ENCODE peak calls at places on chromosomes 13 and 19, in ten cellular contexts. Z is IMR-90, O is mammary epithelial cell, K is uterus, D is GM23338, F is BE2C, R is Caco-2, U is GM23248, J is SJCRH30, G is fibroblast of lung. E is an unnamed sample.

GRCh38 chr19:2636142-2636896 is 66.2 kb downstream of the GNG7 start:
- DNase-seq in J (no peak), D (no peak), K (no peak), U (no peak), O (no peak), G (no peak), R (no peak), Z (no peak), F (no peak), E (no peak)

GRCh38 chr19:15911599-15912237 is 13.8 kb upstream of the CYP4F2 start:
- DNase-seq in Z (no peak), O (no peak), D (no peak), F (no peak), R (no peak), K (no peak), G (no peak), U (no peak), J (no peak), E (no peak)

GRCh38 chr13:79307866-79308298 is 98.2 kb downstream of the RBM26 start:
- DNase-seq in D (peak; percentile 18), F (no peak), O (peak; percentile 51), K (no peak), G (peak; percentile 52), Z (peak; percentile 61), U (peak; percentile 57), J (peak; percentile 70), R (no peak), E (peak; percentile 39)

GRCh38 chr19:4597975-4598671 is 38.6 kb upstream of the SEMA6B start:
- DNase-seq in K (peak; percentile 33), O (no peak), D (peak; percentile 87), G (no peak), R (peak; percentile 78), J (peak; percentile 94), F (peak; percentile 68), U (peak; percentile 46), Z (no peak), E (peak; percentile 54)

GRCh38 chr13:39684531-39685137 is 29.2 kb downstream of the COG6 start:
- DNase-seq in U (peak; percentile 81), G (peak; percentile 56), Z (peak; percentile 65), F (no peak), J (peak; percentile 66), D (peak; percentile 72), R (no peak), O (peak; percentile 16), K (no peak), E (no peak)

GRCh38 chr19:47723573-47723923 is 10.3 kb downstream of the EHD2 start:
- DNase-seq in R (peak; percentile 80), O (peak; percentile 77), K (peak; percentile 82), U (peak; percentile 88), D (no peak), J (peak; percentile 66), F (peak; percentile 49), G (peak; percentile 93), Z (peak; percentile 95), E (peak; percentile 91)

GRCh38 chr19:3899531-3900294 is 19.2 kb downstream of the ATCAY start:
- DNase-seq in O (no peak), R (no peak), F (no peak), G (no peak), J (no peak), D (no peak), K (no peak), Z (no peak), U (no peak), E (peak; percentile 79)

GRCh38 chr13:95438297-95438696 is 114.2 kb upstream of the CLDN10 start:
- DNase-seq in D (no peak), K (no peak), Z (no peak), G (no peak), U (no peak), F (no peak), O (no peak), J (no peak), R (no peak), E (no peak)

GRCh38 chr13:98845726-98846125 is 93.3 kb upstream of the SLC15A1 start:
- DNase-seq in U (no peak), R (no peak), J (no peak), Z (no peak), F (no peak), G (no peak), O (no peak), D (no peak), K (no peak), E (no peak)

GRCh38 chr19:46355991-46356669 is 9.2 kb downstream of the PPP5C start:
- DNase-seq in G (no peak), J (no peak), R (no peak), D (no peak), U (no peak), Z (no peak), F (no peak), K (no peak), O (no peak), E (no peak)

GRCh38 chr19:49331616-49332055 is 3.6 kb upstream of the CD37 start:
- DNase-seq in U (peak; percentile 60), D (peak; percentile 74), O (peak; percentile 51), R (peak; percentile 68), J (peak; percentile 73), F (peak; percentile 35), K (no peak), G (peak; percentile 51), Z (peak; percentile 57), E (peak; percentile 41)

DNA sequence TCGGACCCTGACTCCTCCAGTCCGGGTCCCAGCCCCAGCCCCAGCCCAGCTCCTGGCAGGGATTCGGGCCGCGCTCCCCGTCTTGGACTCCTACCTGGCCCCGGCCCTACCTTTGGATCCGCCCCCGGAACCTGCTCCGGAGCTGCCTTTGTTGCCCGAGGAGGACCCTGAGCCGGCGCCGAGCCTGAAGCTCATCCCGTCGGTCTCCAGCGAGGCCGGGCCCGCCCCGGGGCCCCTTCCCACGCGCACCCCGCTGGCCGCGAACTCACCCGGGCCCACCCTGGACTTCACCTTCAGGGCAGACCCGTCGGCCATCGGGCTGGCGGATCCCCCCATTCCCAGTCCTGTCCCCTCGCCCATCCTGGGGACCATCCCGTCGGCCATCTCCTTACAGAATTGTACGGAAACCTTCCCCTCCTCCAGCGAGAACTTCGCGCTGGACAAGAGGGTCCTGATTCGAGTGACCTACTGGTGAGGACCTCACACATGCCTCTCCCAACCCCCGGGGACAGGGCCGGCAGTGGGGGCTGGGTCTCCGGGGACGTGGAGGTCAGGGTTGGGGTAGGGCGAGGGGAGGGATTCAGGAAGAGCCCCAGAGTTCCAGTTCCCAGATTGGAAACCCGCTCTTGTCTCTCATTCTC is 732 bp downstream of the SELENOV start:
- DNase-seq in F (no peak), G (no peak), D (peak; percentile 95), J (no peak), Z (no peak), K (no peak), R (no peak), U (no peak), O (no peak), E (no peak)
- H3K4me3 ChIP-seq in F (peak overlapping the region; percentile 19), G (no peak overlapping the region), D (peak overlapping the region; percentile 99), J (peak overlapping the region; percentile 55), Z (no peak overlapping the region), K (peak overlapping the region; percentile 15), R (peak overlapping the region; percentile 47), U (peak overlapping the region; percentile 25), O (peak overlapping the region; percentile 42), E (no peak overlapping the region)

DNA sequence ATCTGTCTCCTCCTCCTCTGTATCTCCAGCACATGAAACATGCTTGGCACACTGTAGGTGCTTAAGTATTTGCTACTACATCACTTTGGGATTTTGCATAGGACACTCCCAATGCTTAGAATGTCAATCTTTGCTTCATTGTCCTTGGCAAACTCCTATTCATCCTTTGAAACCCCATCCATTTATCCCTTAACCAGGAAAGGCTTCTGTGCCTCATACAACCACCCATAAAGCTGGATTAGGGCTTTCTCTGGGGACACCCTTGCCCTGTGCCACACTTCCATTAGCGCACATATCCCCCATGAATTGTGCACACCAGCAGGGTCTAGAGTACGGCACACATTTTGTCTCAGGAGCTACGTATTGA is 5.8 kb upstream of the EPS8L1 start:
- DNase-seq in O (no peak), G (no peak), K (no peak), F (no peak), R (no peak), D (no peak), J (no peak), Z (no peak), U (no peak), E (no peak)
- H3K27me3 ChIP-seq in O (no peaks in the 10 kb centered on the region), G (peaks cover 17% of the 10 kb centered on the region), K (no peaks in the 10 kb centered on the region), F (peaks cover 54% of the 10 kb centered on the region), R (no peaks in the 10 kb centered on the region), D (peaks cover 91% of the 10 kb centered on the region), J (peaks cover 10% of the 10 kb centered on the region), Z (peaks cover 26% of the 10 kb centered on the region), U (peaks cover 11% of the 10 kb centered on the region), E (peaks cover 27% of the 10 kb centered on the region)

DNA sequence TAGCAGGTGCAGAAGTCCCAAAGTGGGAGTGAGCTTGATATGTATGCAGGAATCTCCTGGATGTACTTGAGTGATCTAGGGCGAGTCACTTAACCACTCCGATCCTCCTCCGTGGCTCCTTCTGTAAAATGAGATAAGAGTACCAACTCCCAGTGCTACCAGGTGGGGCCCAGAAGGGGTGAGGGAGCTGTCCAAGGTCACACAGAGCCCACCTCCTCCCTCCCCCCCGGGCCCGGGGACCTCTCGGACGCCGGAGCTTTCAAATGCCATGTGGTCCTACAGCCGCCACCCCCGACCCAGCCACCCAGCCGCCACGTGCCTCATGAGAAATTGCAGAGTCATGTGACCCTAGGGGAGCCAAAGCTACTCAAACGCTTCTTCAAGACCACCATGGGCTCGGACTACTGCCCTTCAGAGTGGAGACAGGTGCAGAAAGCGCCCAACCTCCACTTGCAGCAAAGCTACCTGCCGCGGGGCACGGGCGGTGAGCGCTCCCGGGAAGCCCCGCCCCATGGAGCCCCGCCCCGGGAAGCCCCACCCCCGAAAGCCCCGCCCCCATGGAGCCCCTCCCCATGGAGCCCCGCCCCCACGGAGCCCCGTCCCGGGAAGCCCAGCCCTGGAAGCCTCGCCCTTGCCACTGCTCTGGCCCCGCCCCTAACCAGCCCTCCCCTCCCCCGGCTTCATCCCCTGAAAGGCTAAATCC is 10.1 kb upstream of the ZNF358 start:
- DNase-seq in O (no peak), G (no peak), J (no peak), Z (no peak), R (no peak), K (no peak), D (peak; percentile 80), U (peak; percentile 56), F (no peak), E (no peak)
- H3K4me3 ChIP-seq in O (no peak overlapping the region), G (no peak overlapping the region), J (no peak overlapping the region), Z (no peak overlapping the region), R (peak overlapping the region; percentile 2), K (no peak overlapping the region), D (peak overlapping the region; percentile 63), U (no peak overlapping the region), F (peak overlapping the region; percentile 50), E (peak overlapping the region; percentile 39)

DNA sequence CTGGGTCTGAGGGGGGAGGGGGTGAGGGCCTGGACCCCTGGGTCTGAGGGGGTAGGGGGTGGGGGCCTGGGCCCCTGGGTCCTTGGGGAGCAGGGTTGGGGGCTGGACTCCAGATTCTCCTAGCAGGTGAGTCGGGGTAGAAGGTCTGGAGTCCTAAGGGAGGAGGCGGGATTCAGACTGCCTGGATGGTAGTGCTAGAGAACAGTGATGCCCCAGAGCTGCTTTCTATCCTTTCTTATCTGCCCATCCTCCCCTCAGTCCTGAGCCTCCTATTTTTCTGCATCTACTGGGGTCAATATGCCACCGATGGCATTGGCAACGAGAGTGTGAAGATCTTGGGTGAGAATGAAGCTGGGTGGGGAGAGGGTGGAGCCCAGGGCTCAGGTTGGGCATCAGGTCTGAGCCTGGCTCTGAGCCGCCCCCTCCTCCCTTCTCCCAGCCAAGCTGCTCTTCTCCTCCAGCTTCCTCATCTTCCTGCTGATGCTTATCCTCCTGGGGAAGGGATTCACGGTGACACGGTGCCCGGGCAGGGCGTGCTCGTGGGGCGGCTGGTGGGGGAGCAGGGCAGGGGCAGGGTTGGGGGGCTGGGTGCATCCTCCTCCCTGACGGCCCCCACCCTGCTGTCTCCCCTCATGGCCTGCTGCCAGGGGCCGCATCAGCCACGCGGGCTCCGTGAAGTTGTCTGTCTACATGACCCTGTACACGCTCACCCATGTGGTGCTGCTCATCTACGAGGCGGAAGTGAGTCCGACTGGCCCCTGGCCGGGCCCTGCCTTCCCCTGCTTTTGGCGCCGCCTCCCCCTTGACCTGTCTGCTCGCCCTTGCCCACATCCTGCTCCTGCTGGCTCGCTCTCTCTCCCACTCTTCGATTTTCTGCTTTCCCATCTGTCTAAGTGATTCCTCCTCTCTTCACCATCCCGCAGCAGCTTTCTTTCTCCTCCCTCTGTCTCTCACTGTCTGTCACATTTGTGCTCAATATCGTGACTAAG is 3.4 kb downstream of the TMEM145 start:
- DNase-seq in O (no peak), K (no peak), Z (peak; percentile 21), F (peak; percentile 78), R (no peak), G (no peak), J (peak; percentile 83), U (peak; percentile 51), D (no peak), E (peak; percentile 73)
- H3K27me3 ChIP-seq in O (no peaks in the 10 kb centered on the region), K (peaks cover 5% of the 10 kb centered on the region), Z (peaks cover 23% of the 10 kb centered on the region), F (no peaks in the 10 kb centered on the region), R (no peaks in the 10 kb centered on the region), G (peaks cover 16% of the 10 kb centered on the region), J (peaks cover 11% of the 10 kb centered on the region), U (peaks cover 7% of the 10 kb centered on the region), D (peaks cover 23% of the 10 kb centered on the region), E (peaks cover 14% of the 10 kb centered on the region)

E was measured in MG63.